ENCODE peak calls at places on chromosomes 3 and 15, in four cellular contexts. One of them, this sample, is unnamed.

GRCh38 chr15:75814794-75815193 is 28.5 kb upstream of the UBE2Q2 start:
- DNase-seq in naive thymus-derived CD4-positive, alpha-beta T cell: no peak
- DNase-seq in SK-N-DZ: no peak
- DNase-seq in putamen: no peak
- DNase-seq in this sample: no peak

GRCh38 chr3:25820372-25820771 is 30.5 kb downstream of the OXSM start:
- DNase-seq in naive thymus-derived CD4-positive, alpha-beta T cell: no peak
- DNase-seq in SK-N-DZ: no peak
- DNase-seq in putamen: peak
- DNase-seq in this sample: peak

GRCh38 chr15:98386594-98386993 is 261.7 kb upstream of the IGF1R start:
- DNase-seq in naive thymus-derived CD4-positive, alpha-beta T cell: no peak
- DNase-seq in SK-N-DZ: no peak
- DNase-seq in putamen: no peak
- DNase-seq in this sample: no peak

GRCh38 chr3:197139586-197139985 is 110.0 kb upstream of the MELTF start:
- DNase-seq in naive thymus-derived CD4-positive, alpha-beta T cell: no peak
- DNase-seq in SK-N-DZ: no peak
- DNase-seq in putamen: no peak
- DNase-seq in this sample: no peak

GRCh38 chr15:80580107-80580506 is 115.0 kb upstream of the ABHD17C start:
- DNase-seq in naive thymus-derived CD4-positive, alpha-beta T cell: no peak
- DNase-seq in SK-N-DZ: no peak
- DNase-seq in putamen: no peak
- DNase-seq in this sample: no peak

GRCh38 chr3:186298876-186299275 is 63.2 kb downstream of the DGKG start:
- DNase-seq in naive thymus-derived CD4-positive, alpha-beta T cell: no peak
- DNase-seq in SK-N-DZ: no peak
- DNase-seq in putamen: no peak
- DNase-seq in this sample: no peak

GRCh38 chr15:25060996-25061620 is 106.3 kb downstream of the SNRPN start:
- DNase-seq in naive thymus-derived CD4-positive, alpha-beta T cell: no peak
- DNase-seq in SK-N-DZ: no peak
- DNase-seq in putamen: no peak
- DNase-seq in this sample: no peak

GRCh38 chr3:152309535-152310317 is 41.0 kb downstream of the MBNL1 start:
- DNase-seq in naive thymus-derived CD4-positive, alpha-beta T cell: no peak
- DNase-seq in SK-N-DZ: peak
- DNase-seq in putamen: no peak
- DNase-seq in this sample: no peak

GRCh38 chr15:49863431-49864205 is 242.8 kb downstream of the DTWD1 start:
- DNase-seq in naive thymus-derived CD4-positive, alpha-beta T cell: no peak
- DNase-seq in SK-N-DZ: no peak
- DNase-seq in putamen: no peak
- DNase-seq in this sample: no peak

GRCh38 chr3:27758083-27758482 is 36.0 kb upstream of the EOMES start:
- DNase-seq in naive thymus-derived CD4-positive, alpha-beta T cell: peak
- DNase-seq in SK-N-DZ: no peak
- DNase-seq in putamen: no peak
- DNase-seq in this sample: no peak

GRCh38 chr15:68732451-68732850 is 88.2 kb downstream of the ANP32A start:
- DNase-seq in naive thymus-derived CD4-positive, alpha-beta T cell: no peak
- DNase-seq in SK-N-DZ: no peak
- DNase-seq in putamen: no peak
- DNase-seq in this sample: no peak

GRCh38 chr3:18724456-18724855 is 299.3 kb upstream of the SATB1 start:
- DNase-seq in naive thymus-derived CD4-positive, alpha-beta T cell: no peak
- DNase-seq in SK-N-DZ: no peak
- DNase-seq in putamen: no peak
- DNase-seq in this sample: no peak

GRCh38 chr3:80643421-80643820 is 875.6 kb upstream of the ROBO1 start:
- DNase-seq in naive thymus-derived CD4-positive, alpha-beta T cell: no peak
- DNase-seq in SK-N-DZ: peak
- DNase-seq in putamen: no peak
- DNase-seq in this sample: no peak

GRCh38 chr3:194777729-194778128 is 92.0 kb downstream of the FAM43A start:
- DNase-seq in naive thymus-derived CD4-positive, alpha-beta T cell: no peak
- DNase-seq in SK-N-DZ: no peak
- DNase-seq in putamen: no peak
- DNase-seq in this sample: no peak

GRCh38 chr3:46895204-46895660 is 17.7 kb downstream of the PTH1R start:
- DNase-seq in naive thymus-derived CD4-positive, alpha-beta T cell: peak
- DNase-seq in SK-N-DZ: peak
- DNase-seq in putamen: no peak
- DNase-seq in this sample: no peak

GRCh38 chr3:170467560-170467959 is 48.9 kb downstream of the CLDN11 start:
- DNase-seq in naive thymus-derived CD4-positive, alpha-beta T cell: no peak
- DNase-seq in SK-N-DZ: no peak
- DNase-seq in putamen: no peak
- DNase-seq in this sample: peak

GRCh38 chr15:70494861-70495571 is 268.3 kb downstream of the UACA start:
- DNase-seq in naive thymus-derived CD4-positive, alpha-beta T cell: no peak
- DNase-seq in SK-N-DZ: no peak
- DNase-seq in putamen: no peak
- DNase-seq in this sample: no peak

GRCh38 chr15:63793046-63793483 is 40.7 kb downstream of the HERC1 start:
- DNase-seq in naive thymus-derived CD4-positive, alpha-beta T cell: no peak
- DNase-seq in SK-N-DZ: no peak
- DNase-seq in putamen: no peak
- DNase-seq in this sample: no peak

GRCh38 chr15:69217381-69217780 is 56.9 kb downstream of the GLCE start:
- DNase-seq in naive thymus-derived CD4-positive, alpha-beta T cell: no peak
- DNase-seq in SK-N-DZ: no peak
- DNase-seq in putamen: no peak
- DNase-seq in this sample: no peak

GRCh38 chr3:44338010-44338827 is at the start of gene TCAIM:
- DNase-seq in naive thymus-derived CD4-positive, alpha-beta T cell: peak
- DNase-seq in SK-N-DZ: peak
- DNase-seq in putamen: peak
- DNase-seq in this sample: peak

GRCh38 chr15:64948916-64949315 is 37.2 kb downstream of the ANKDD1A start:
- DNase-seq in naive thymus-derived CD4-positive, alpha-beta T cell: no peak
- DNase-seq in SK-N-DZ: no peak
- DNase-seq in putamen: no peak
- DNase-seq in this sample: no peak

GRCh38 chr3:127276396-127276795 is 11.4 kb downstream of the PRR20G start:
- DNase-seq in naive thymus-derived CD4-positive, alpha-beta T cell: no peak
- DNase-seq in SK-N-DZ: no peak
- DNase-seq in putamen: no peak
- DNase-seq in this sample: no peak

GRCh38 chr3:193674714-193675113 is 81.7 kb downstream of the OPA1 start:
- DNase-seq in naive thymus-derived CD4-positive, alpha-beta T cell: no peak
- DNase-seq in SK-N-DZ: no peak
- DNase-seq in putamen: no peak
- DNase-seq in this sample: no peak

GRCh38 chr15:27238209-27238608 is 267.2 kb downstream of the GABRG3 start:
- DNase-seq in naive thymus-derived CD4-positive, alpha-beta T cell: no peak
- DNase-seq in SK-N-DZ: no peak
- DNase-seq in putamen: no peak
- DNase-seq in this sample: no peak

This sample was measured in globus pallidus.